ENCODE peak calls at places on chromosomes 4 and X, in eight cellular contexts. H is mesenchymal stem cell, S is ovary, L is cardiac muscle cell, C is GM23248, I is spleen, Y is stomach, E is upper lobe of right lung. M is an unnamed sample. For H3K36me3 and H3K4me1, the result is how much of the 10 kb centered on the place peaks cover.

GRCh38 chr4:89829470-89830138 is 7.4 kb downstream of the SNCA start:
- DNase-seq in H (peak), S (no peak), L (no peak), C (no peak), I (no peak), Y (no peak), E (no peak), M (no peak)

GRCh38 chrX:134246282-134246681 is 9.3 kb downstream of the CCDC160 start:
- DNase-seq in H (peak), S (no peak), L (no peak), C (no peak), I (no peak), Y (no peak), E (no peak), M (no peak)

GRCh38 chr4:48129307-48130014 is 4.6 kb downstream of the TXK start:
- DNase-seq in H (no peak), S (peak), L (no peak), C (no peak), I (peak), Y (no peak), E (no peak), M (no peak)

GRCh38 chr4:2867758-2868491 is 24.3 kb downstream of the ADD1 start:
- DNase-seq in H (peak), S (peak), L (peak), C (peak), I (no peak), Y (no peak), E (no peak), M (peak)

GRCh38 chrX:82342531-82342930 is 1140.6 kb downstream of the SH3BGRL start:
- DNase-seq in H (no peak), S (no peak), L (no peak), C (no peak), I (no peak), Y (no peak), E (no peak), M (no peak)

GRCh38 chr4:13920901-13921300 is 293.4 kb upstream of the BOD1L1 start:
- DNase-seq in H (peak), S (peak), L (no peak), C (peak), I (no peak), Y (no peak), E (no peak), M (no peak)

GRCh38 chrX:8846271-8846670 is 45.1 kb upstream of the FAM9A start:
- DNase-seq in H (peak), S (no peak), L (no peak), C (no peak), I (no peak), Y (no peak), E (no peak), M (no peak)

GRCh38 chrX:1239681-1240142 is 27.3 kb upstream of the CRLF2 start:
- DNase-seq in H (no peak), S (no peak), L (no peak), C (no peak), I (peak), Y (peak), E (peak), M (peak)

GRCh38 chrX:109732319-109732779 is 708 bp downstream of the ACSL4 start:
- DNase-seq in H (peak), S (no peak), L (peak), C (peak), I (no peak), Y (no peak), E (no peak), M (no peak)

GRCh38 chr4:2638730-2639129 is 102.3 kb downstream of the FAM193A start:
- DNase-seq in H (no peak), S (no peak), L (no peak), C (no peak), I (no peak), Y (no peak), E (no peak), M (no peak)

GRCh38 chr4:71944956-71945355 is 86.8 kb upstream of the NPFFR2 start:
- DNase-seq in H (peak), S (no peak), L (no peak), C (peak), I (no peak), Y (no peak), E (no peak), M (no peak)

GRCh38 chr4:76800902-76801301 is 97.0 kb downstream of the SOWAHB start:
- DNase-seq in H (no peak), S (no peak), L (no peak), C (no peak), I (no peak), Y (no peak), E (no peak), M (no peak)

GRCh38 chr4:79650217-79650616 is 242.2 kb upstream of the GK2 start:
- DNase-seq in H (no peak), S (no peak), L (no peak), C (peak), I (no peak), Y (no peak), E (no peak), M (no peak)

GRCh38 chr4:13706130-13706529 is 78.6 kb upstream of the BOD1L1 start:
- DNase-seq in H (no peak), S (no peak), L (peak), C (no peak), I (no peak), Y (no peak), E (no peak), M (peak)

GRCh38 chrX:65697915-65698796 is 30.7 kb downstream of the MSN start:
- DNase-seq in H (peak), S (no peak), L (no peak), C (peak), I (peak), Y (peak), E (peak), M (peak)

GRCh38 chr4:88567591-88567990 is 24.7 kb upstream of the HERC3 start:
- DNase-seq in H (no peak), S (no peak), L (no peak), C (peak), I (no peak), Y (no peak), E (no peak), M (no peak)

GRCh38 chr4:182881928-182882327 is 35.3 kb downstream of the DCTD start:
- DNase-seq in H (no peak), S (peak), L (no peak), C (no peak), I (peak), Y (peak), E (no peak), M (peak)

GRCh38 chr4:1378559-1379231 is 27.5 kb downstream of the NKX1-1 start:
- DNase-seq in H (no peak), S (no peak), L (no peak), C (no peak), I (peak), Y (no peak), E (peak), M (peak)

GRCh38 chr4:174260099-174260498 is 23.4 kb downstream of the FBXO8 start:
- DNase-seq in H (peak), S (no peak), L (no peak), C (peak), I (no peak), Y (no peak), E (no peak), M (no peak)

DNA sequence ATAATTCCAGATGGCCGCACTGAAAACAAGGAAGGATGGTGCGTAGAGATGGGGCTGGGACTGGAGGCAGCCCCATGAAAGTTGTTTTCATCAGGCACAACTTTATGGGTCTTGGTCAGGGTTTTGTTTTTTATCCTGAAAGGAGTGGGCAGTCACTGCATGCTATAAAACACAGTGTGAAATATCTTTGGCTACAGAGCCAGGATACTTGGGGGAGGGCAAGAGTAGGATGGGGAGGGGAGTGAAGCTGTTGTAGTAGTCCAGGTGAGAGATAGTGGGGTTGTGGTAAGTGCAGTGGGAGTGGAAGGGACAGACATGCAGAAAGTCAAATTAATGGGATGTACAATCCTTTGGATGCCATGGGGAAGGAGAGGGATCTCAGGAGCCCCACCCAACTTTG is 56.5 kb downstream of the PTTG2 start:
- DNase-seq in H (no peak), S (no peak), L (no peak), C (no peak), I (no peak), Y (no peak), E (no peak), M (no peak)
- H3K36me3 ChIP-seq in H (under half), S (under half), L (under half), C (under half), I (under half), Y (under half), E (under half), M (under half)

GRCh38 chrX:152445926-152446325 is 5.2 kb downstream of the GABRA3 start:
- DNase-seq in H (no peak), S (no peak), L (no peak), C (no peak), I (no peak), Y (no peak), E (no peak), M (no peak)

GRCh38 chrX:152450076-152450475 is 1.0 kb downstream of the GABRA3 start:
- DNase-seq in H (no peak), S (no peak), L (no peak), C (no peak), I (no peak), Y (no peak), E (no peak), M (no peak)

GRCh38 chrX:152451731-152451980 is 541 bp upstream of the GABRA3 start:
- DNase-seq in H (no peak), S (no peak), L (no peak), C (no peak), I (no peak), Y (no peak), E (no peak), M (no peak)
- H3K4me3 ChIP-seq in H (no peak), S (no peak), L (no peak), C (no peak), I (no peak), Y (no peak), E (no peak), M (no peak)

DNA sequence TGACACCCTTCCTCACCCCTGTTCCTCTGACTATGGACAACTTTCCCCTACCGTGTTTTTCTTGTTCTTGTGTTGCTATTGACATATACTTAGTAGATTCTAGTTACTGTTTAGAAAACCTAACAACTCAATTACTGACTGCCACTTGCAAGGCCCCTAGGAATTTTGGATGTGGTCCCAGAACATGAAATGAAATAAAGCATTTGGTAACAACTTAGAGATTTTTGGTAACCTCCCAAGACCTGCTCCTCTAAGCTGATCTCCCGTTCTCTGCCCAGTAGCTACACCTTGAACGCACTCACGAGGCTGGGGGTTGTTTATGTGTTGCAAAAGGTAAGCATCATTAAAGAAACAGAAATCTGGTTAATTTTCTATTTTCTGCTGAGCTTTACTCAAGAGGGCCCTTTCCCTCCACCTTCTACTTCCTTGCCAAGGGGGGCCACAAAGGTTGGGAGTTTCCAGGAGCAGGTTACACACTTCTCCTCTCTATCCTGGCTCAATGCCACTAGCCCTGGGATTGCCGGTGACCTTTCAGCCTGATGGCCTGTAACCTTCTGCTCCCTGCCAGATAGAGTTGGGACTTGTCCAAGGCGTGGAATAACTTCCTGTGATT is 20.5 kb downstream of the GAB3 start:
- DNase-seq in H (peak), S (peak), L (no peak), C (peak), I (no peak), Y (no peak), E (no peak), M (peak)
- H3K4me1 ChIP-seq in H (under half), S (under half), L (under half), C (half or more), I (half or more), Y (half or more), E (half or more), M (half or more)

DNA sequence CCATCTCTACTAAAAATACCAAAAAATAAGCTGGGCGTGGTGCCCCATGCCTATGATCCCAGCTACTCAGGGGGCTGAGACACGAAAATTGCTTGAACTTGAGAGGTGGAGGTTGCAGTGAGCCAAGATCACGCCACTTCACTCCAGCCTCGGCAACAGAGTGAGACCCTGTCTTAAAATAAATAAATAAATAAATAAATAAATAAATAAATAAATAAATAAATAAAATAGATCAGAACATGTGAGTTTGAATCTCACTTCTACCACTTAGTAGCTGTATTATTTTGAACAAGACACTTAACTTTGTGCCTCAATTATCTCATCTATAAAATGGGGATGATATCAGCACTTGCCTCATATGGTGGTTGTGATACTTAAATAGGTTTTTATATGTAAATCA is 90.2 kb downstream of the C4orf51 start:
- DNase-seq in H (no peak), S (no peak), L (no peak), C (no peak), I (no peak), Y (no peak), E (no peak), M (no peak)
- H3K36me3 ChIP-seq in H (half or more), S (under half), L (half or more), C (under half), I (under half), Y (under half), E (under half), M (under half)

GRCh38 chr4:27764526-27764837 is 903.8 kb downstream of the STIM2 start:
- DNase-seq in H (no peak), S (no peak), L (no peak), C (no peak), I (no peak), Y (no peak), E (no peak), M (no peak)

GRCh38 chr4:27759621-27760020 is 899.0 kb downstream of the STIM2 start:
- DNase-seq in H (no peak), S (no peak), L (no peak), C (no peak), I (no peak), Y (no peak), E (no peak), M (no peak)

GRCh38 chr4:27760176-27760575 is 899.5 kb downstream of the STIM2 start:
- DNase-seq in H (no peak), S (no peak), L (no peak), C (no peak), I (no peak), Y (no peak), E (no peak), M (no peak)

DNA sequence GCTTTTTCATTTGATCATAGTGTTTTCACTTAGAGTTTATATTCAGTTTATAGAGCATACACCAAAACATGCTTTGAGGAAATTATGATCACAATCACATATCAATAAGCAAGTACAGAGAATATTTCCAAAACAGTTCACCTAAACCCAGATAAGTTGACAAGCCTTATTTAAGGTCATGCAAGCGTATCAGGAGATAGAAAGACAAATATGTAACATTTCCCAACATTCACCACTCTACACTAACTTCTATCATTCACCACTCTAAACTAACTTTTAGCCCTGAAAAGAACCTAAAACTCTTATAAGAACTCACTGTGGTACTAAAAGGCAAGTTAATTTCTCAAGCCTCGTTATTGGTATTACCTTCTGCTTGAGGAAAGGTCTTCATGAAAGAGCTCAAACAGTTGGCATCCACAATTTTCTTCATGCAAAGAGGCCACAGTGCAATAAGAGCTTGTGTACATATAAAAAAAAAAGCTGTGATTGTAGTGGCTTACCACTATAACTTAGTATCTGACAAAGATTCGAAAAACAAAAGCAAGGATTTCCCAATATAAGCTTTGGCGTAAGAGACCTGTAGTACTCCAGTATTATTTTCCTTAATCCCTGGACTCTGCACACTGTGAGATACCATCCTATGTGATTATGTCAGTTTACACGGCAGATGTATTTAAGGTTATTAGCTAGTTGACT is 903.3 kb downstream of the STIM2 start:
- DNase-seq in H (no peak), S (no peak), L (no peak), C (no peak), I (no peak), Y (no peak), E (no peak), M (no peak)
- H3K4me3 ChIP-seq in H (no peak), S (no peak), L (no peak), C (no peak), I (no peak), Y (no peak), E (no peak), M (no peak)

GRCh38 chr4:15031197-15031596 is 28.9 kb downstream of the CPEB2 start:
- DNase-seq in H (no peak), S (no peak), L (no peak), C (no peak), I (no peak), Y (no peak), E (no peak), M (no peak)
- H3K4me1 ChIP-seq in H (under half), S (under half), L (under half), C (half or more), I (half or more), Y (half or more), E (under half), M (half or more)

GRCh38 chr4:168930413-168931196 is 79.5 kb downstream of the CBR4 start:
- DNase-seq in H (no peak), S (no peak), L (no peak), C (no peak), I (no peak), Y (no peak), E (no peak), M (no peak)
- H3K36me3 ChIP-seq in H (half or more), S (under half), L (under half), C (under half), I (under half), Y (half or more), E (under half), M (half or more)

M was measured in left ventricle myocardium inferior.